ENCODE peak calls at places on chromosomes 5 and 9, in ten cellular contexts. One of them, this sample, is unnamed.

GRCh38 chr5:132788990-132789886 is 12.2 kb upstream of the SEPTIN8 start:
- DNase-seq in Kasumi-1: no peak
- DNase-seq in prostate gland: no peak
- DNase-seq in CD8-positive, alpha-beta T cell: no peak
- DNase-seq in DMS 273 treated with DMSO at 0.1 percent for 48 hours: no peak
- DNase-seq in NCI-H1092 treated with DMSO at 0.1 percent for 48 hours: no peak
- DNase-seq in cerebellar cortex: peak
- DNase-seq in adrenal gland: no peak
- DNase-seq in upper lobe of right lung: no peak
- DNase-seq in activated naive CD4-positive, alpha-beta T cell treated with anti-CD3 and anti-CD28 coated beads, Interleukin-2, amount 50 U/mL, for 72 hours: no peak
- DNase-seq in this sample: no peak

GRCh38 chr9:5886114-5886939 is 4.4 kb upstream of the MLANA start:
- DNase-seq in Kasumi-1: peak
- DNase-seq in DMS 273 treated with DMSO at 0.1 percent for 48 hours: peak
- DNase-seq in upper lobe of right lung: peak
- DNase-seq in prostate gland: peak
- DNase-seq in CD8-positive, alpha-beta T cell: peak
- DNase-seq in cerebellar cortex: peak
- DNase-seq in NCI-H1092 treated with DMSO at 0.1 percent for 48 hours: peak
- DNase-seq in adrenal gland: peak
- DNase-seq in activated naive CD4-positive, alpha-beta T cell treated with anti-CD3 and anti-CD28 coated beads, Interleukin-2, amount 50 U/mL, for 72 hours: peak
- DNase-seq in this sample: peak

GRCh38 chr9:81753436-81753835 is 64.1 kb upstream of the TLE1 start:
- DNase-seq in NCI-H1092 treated with DMSO at 0.1 percent for 48 hours: no peak
- DNase-seq in adrenal gland: no peak
- DNase-seq in CD8-positive, alpha-beta T cell: no peak
- DNase-seq in activated naive CD4-positive, alpha-beta T cell treated with anti-CD3 and anti-CD28 coated beads, Interleukin-2, amount 50 U/mL, for 72 hours: no peak
- DNase-seq in cerebellar cortex: no peak
- DNase-seq in upper lobe of right lung: no peak
- DNase-seq in Kasumi-1: no peak
- DNase-seq in prostate gland: no peak
- DNase-seq in DMS 273 treated with DMSO at 0.1 percent for 48 hours: no peak
- DNase-seq in this sample: no peak

GRCh38 chr9:134163374-134164196 is 779 bp downstream of the RNU6ATAC start:
- DNase-seq in cerebellar cortex: peak
- DNase-seq in prostate gland: peak
- DNase-seq in Kasumi-1: peak
- DNase-seq in activated naive CD4-positive, alpha-beta T cell treated with anti-CD3 and anti-CD28 coated beads, Interleukin-2, amount 50 U/mL, for 72 hours: peak
- DNase-seq in upper lobe of right lung: peak
- DNase-seq in CD8-positive, alpha-beta T cell: peak
- DNase-seq in DMS 273 treated with DMSO at 0.1 percent for 48 hours: no peak
- DNase-seq in NCI-H1092 treated with DMSO at 0.1 percent for 48 hours: no peak
- DNase-seq in adrenal gland: peak
- DNase-seq in this sample: peak

GRCh38 chr5:174159327-174160247 is 114.1 kb downstream of the NSG2 start:
- DNase-seq in NCI-H1092 treated with DMSO at 0.1 percent for 48 hours: no peak
- DNase-seq in cerebellar cortex: no peak
- DNase-seq in prostate gland: no peak
- DNase-seq in adrenal gland: no peak
- DNase-seq in activated naive CD4-positive, alpha-beta T cell treated with anti-CD3 and anti-CD28 coated beads, Interleukin-2, amount 50 U/mL, for 72 hours: no peak
- DNase-seq in CD8-positive, alpha-beta T cell: no peak
- DNase-seq in DMS 273 treated with DMSO at 0.1 percent for 48 hours: no peak
- DNase-seq in Kasumi-1: no peak
- DNase-seq in upper lobe of right lung: no peak
- DNase-seq in this sample: no peak

GRCh38 chr5:84779206-84779605 is 394.5 kb upstream of the EDIL3 start:
- DNase-seq in CD8-positive, alpha-beta T cell: no peak
- DNase-seq in upper lobe of right lung: no peak
- DNase-seq in adrenal gland: no peak
- DNase-seq in cerebellar cortex: no peak
- DNase-seq in prostate gland: no peak
- DNase-seq in NCI-H1092 treated with DMSO at 0.1 percent for 48 hours: no peak
- DNase-seq in DMS 273 treated with DMSO at 0.1 percent for 48 hours: no peak
- DNase-seq in activated naive CD4-positive, alpha-beta T cell treated with anti-CD3 and anti-CD28 coated beads, Interleukin-2, amount 50 U/mL, for 72 hours: no peak
- DNase-seq in Kasumi-1: no peak
- DNase-seq in this sample: no peak

GRCh38 chr9:124869466-124869985 is 7.6 kb downstream of the ARPC5L start:
- DNase-seq in upper lobe of right lung: no peak
- DNase-seq in DMS 273 treated with DMSO at 0.1 percent for 48 hours: no peak
- DNase-seq in CD8-positive, alpha-beta T cell: peak
- DNase-seq in NCI-H1092 treated with DMSO at 0.1 percent for 48 hours: no peak
- DNase-seq in cerebellar cortex: no peak
- DNase-seq in prostate gland: no peak
- DNase-seq in activated naive CD4-positive, alpha-beta T cell treated with anti-CD3 and anti-CD28 coated beads, Interleukin-2, amount 50 U/mL, for 72 hours: peak
- DNase-seq in Kasumi-1: no peak
- DNase-seq in adrenal gland: no peak
- DNase-seq in this sample: no peak

GRCh38 chr5:106454050-106454449 is 1216.7 kb downstream of the EFNA5 start:
- DNase-seq in Kasumi-1: no peak
- DNase-seq in prostate gland: no peak
- DNase-seq in CD8-positive, alpha-beta T cell: no peak
- DNase-seq in activated naive CD4-positive, alpha-beta T cell treated with anti-CD3 and anti-CD28 coated beads, Interleukin-2, amount 50 U/mL, for 72 hours: no peak
- DNase-seq in cerebellar cortex: no peak
- DNase-seq in adrenal gland: no peak
- DNase-seq in NCI-H1092 treated with DMSO at 0.1 percent for 48 hours: no peak
- DNase-seq in DMS 273 treated with DMSO at 0.1 percent for 48 hours: no peak
- DNase-seq in upper lobe of right lung: no peak
- DNase-seq in this sample: no peak

GRCh38 chr5:24161559-24161958 is 483.2 kb downstream of the CDH10 start:
- DNase-seq in upper lobe of right lung: no peak
- DNase-seq in cerebellar cortex: no peak
- DNase-seq in DMS 273 treated with DMSO at 0.1 percent for 48 hours: no peak
- DNase-seq in prostate gland: no peak
- DNase-seq in CD8-positive, alpha-beta T cell: no peak
- DNase-seq in Kasumi-1: no peak
- DNase-seq in adrenal gland: no peak
- DNase-seq in activated naive CD4-positive, alpha-beta T cell treated with anti-CD3 and anti-CD28 coated beads, Interleukin-2, amount 50 U/mL, for 72 hours: no peak
- DNase-seq in NCI-H1092 treated with DMSO at 0.1 percent for 48 hours: no peak
- DNase-seq in this sample: no peak

GRCh38 chr5:2387224-2388004 is 364.1 kb downstream of the IRX2 start:
- DNase-seq in activated naive CD4-positive, alpha-beta T cell treated with anti-CD3 and anti-CD28 coated beads, Interleukin-2, amount 50 U/mL, for 72 hours: no peak
- DNase-seq in NCI-H1092 treated with DMSO at 0.1 percent for 48 hours: no peak
- DNase-seq in adrenal gland: no peak
- DNase-seq in Kasumi-1: no peak
- DNase-seq in DMS 273 treated with DMSO at 0.1 percent for 48 hours: no peak
- DNase-seq in prostate gland: no peak
- DNase-seq in upper lobe of right lung: no peak
- DNase-seq in CD8-positive, alpha-beta T cell: no peak
- DNase-seq in cerebellar cortex: no peak
- DNase-seq in this sample: no peak

GRCh38 chr9:94222870-94223269 is 36.2 kb upstream of the ZNF169 start:
- DNase-seq in CD8-positive, alpha-beta T cell: no peak
- DNase-seq in cerebellar cortex: no peak
- DNase-seq in prostate gland: no peak
- DNase-seq in adrenal gland: no peak
- DNase-seq in DMS 273 treated with DMSO at 0.1 percent for 48 hours: no peak
- DNase-seq in Kasumi-1: no peak
- DNase-seq in NCI-H1092 treated with DMSO at 0.1 percent for 48 hours: no peak
- DNase-seq in activated naive CD4-positive, alpha-beta T cell treated with anti-CD3 and anti-CD28 coated beads, Interleukin-2, amount 50 U/mL, for 72 hours: no peak
- DNase-seq in upper lobe of right lung: no peak
- DNase-seq in this sample: no peak